ENCODE peak calls at places on chromosomes 1 and 21, in six cellular contexts. Z, O, A, U, L and X are unnamed samples.

GRCh38 chr1:201184734-201185453 is 5.7 kb upstream of the IGFN1 start:
- DNase-seq in U (no peak), O (no peak), Z (no peak), L (peak), A (peak), X (peak)

GRCh38 chr1:214850432-214851010 is 232.0 kb upstream of the KCNK2 start:
- DNase-seq in O (no peak), A (no peak), L (no peak), U (no peak), Z (no peak), X (peak)

GRCh38 chr1:27238032-27238431 is 3.6 kb downstream of the WDTC1 start:
- DNase-seq in U (no peak), L (no peak), O (no peak), Z (no peak), A (no peak), X (no peak)

GRCh38 chr1:177423083-177423482 is 252.3 kb downstream of the BRINP2 start:
- DNase-seq in U (no peak), A (no peak), Z (no peak), L (no peak), O (no peak), X (no peak)

GRCh38 chr1:185699874-185700273 is 34.3 kb upstream of the HMCN1 start:
- DNase-seq in Z (no peak), O (no peak), A (no peak), U (no peak), L (peak), X (no peak)

GRCh38 chr1:83882906-83883305 is 116.0 kb downstream of the TTLL7 start:
- DNase-seq in U (no peak), Z (no peak), A (peak), L (peak), O (no peak), X (peak)

GRCh38 chr1:11729155-11729497 is 6.8 kb upstream of the AGTRAP start:
- DNase-seq in Z (no peak), U (no peak), O (no peak), L (no peak), A (no peak), X (no peak)

GRCh38 chr21:44012474-44013379 is 618 bp downstream of the TRAPPC10 start:
- DNase-seq in U (peak), L (peak), O (peak), A (peak), Z (peak), X (peak)

GRCh38 chr21:15826147-15826780 is 96.5 kb downstream of the USP25 start:
- DNase-seq in Z (no peak), U (no peak), L (peak), O (peak), A (peak), X (peak)

GRCh38 chr1:7535934-7536878 is 234.9 kb upstream of the VAMP3 start:
- DNase-seq in A (no peak), Z (no peak), O (no peak), U (no peak), L (peak), X (peak)

GRCh38 chr1:203268901-203269653 is 36.2 kb upstream of the BTG2 start:
- DNase-seq in L (peak), U (no peak), A (peak), Z (no peak), O (peak), X (peak)

GRCh38 chr1:178119623-178120022 is 25.7 kb downstream of the RASAL2 start:
- DNase-seq in Z (no peak), A (peak), O (no peak), L (no peak), U (no peak), X (no peak)

GRCh38 chr1:7218210-7218832 is 433.1 kb downstream of the CAMTA1 start:
- DNase-seq in L (peak), Z (no peak), U (no peak), O (peak), A (peak), X (peak)

GRCh38 chr1:171566467-171566866 is 55.6 kb upstream of the MYOCOS start:
- DNase-seq in A (no peak), O (no peak), Z (no peak), L (peak), U (no peak), X (no peak)

GRCh38 chr1:41953291-41953690 is 34.6 kb upstream of the HIVEP3 start:
- DNase-seq in U (no peak), O (no peak), Z (no peak), L (no peak), A (no peak), X (no peak)

GRCh38 chr21:29033871-29034270 is 9.4 kb downstream of the USP16 start:
- DNase-seq in A (no peak), O (no peak), Z (no peak), L (no peak), U (no peak), X (no peak)

GRCh38 chr1:27992271-27992670 is 32.5 kb downstream of the XKR8 start:
- DNase-seq in A (no peak), Z (no peak), U (no peak), L (no peak), O (peak), X (no peak)

GRCh38 chr1:65722461-65722860 is 70.2 kb upstream of the PDE4B start:
- DNase-seq in A (no peak), O (no peak), Z (no peak), L (no peak), U (no peak), X (no peak)

GRCh38 chr1:218165687-218166088 is 119.4 kb upstream of the RRP15 start:
- DNase-seq in Z (no peak), L (no peak), A (no peak), O (no peak), U (no peak), X (no peak)

GRCh38 chr1:97050501-97050900 is 328.9 kb downstream of the PTBP2 start:
- DNase-seq in L (no peak), Z (no peak), O (no peak), A (peak), U (no peak), X (no peak)

GRCh38 chr1:92728687-92729086 is 56.2 kb downstream of the EVI5 start:
- DNase-seq in U (no peak), A (peak), L (no peak), O (no peak), Z (no peak), X (peak)

GRCh38 chr1:85578321-85579295 is 2.0 kb upstream of the CCN1 start:
- DNase-seq in A (no peak), O (no peak), Z (no peak), U (no peak), L (no peak), X (peak)

GRCh38 chr1:59560807-59561450 is 253.8 kb upstream of the HOOK1 start:
- DNase-seq in A (no peak), Z (no peak), U (no peak), O (no peak), L (no peak), X (no peak)

GRCh38 chr1:186858923-186859322 is 30.2 kb downstream of the PLA2G4A start:
- DNase-seq in Z (no peak), U (no peak), L (no peak), A (no peak), O (no peak), X (no peak)

GRCh38 chr1:151259351-151259750 is 4.8 kb downstream of the PSMD4 start:
- DNase-seq in O (no peak), Z (no peak), A (no peak), U (no peak), L (no peak), X (no peak)

GRCh38 chr1:29579821-29580425 is 343.6 kb downstream of the PTPRU start:
- DNase-seq in A (no peak), U (no peak), Z (no peak), O (no peak), L (no peak), X (peak)

GRCh38 chr1:109901508-109902145 is 9.0 kb upstream of the CSF1 start:
- DNase-seq in U (no peak), Z (no peak), A (peak), L (no peak), O (no peak), X (peak)

GRCh38 chr1:2416403-2416802 is 4.0 kb upstream of the PEX10 start:
- DNase-seq in Z (no peak), U (no peak), L (no peak), O (peak), A (peak), X (no peak)

GRCh38 chr1:218068241-218068640 is 216.9 kb upstream of the RRP15 start:
- DNase-seq in O (no peak), A (no peak), L (no peak), U (no peak), Z (no peak), X (no peak)

GRCh38 chr1:22500476-22500875 is 48.8 kb downstream of the ZBTB40 start:
- DNase-seq in Z (no peak), L (peak), U (no peak), A (peak), O (no peak), X (peak)

GRCh38 chr1:179253286-179253972 is 24.0 kb upstream of the ABL2 start:
- DNase-seq in O (no peak), A (no peak), Z (no peak), L (no peak), U (no peak), X (no peak)

GRCh38 chr1:9437931-9438330 is 101.3 kb upstream of the SLC25A33 start:
- DNase-seq in A (no peak), U (no peak), Z (no peak), O (no peak), L (no peak), X (no peak)

GRCh38 chr1:67347688-67348472 is 40.2 kb downstream of the IL12RB2 start:
- DNase-seq in A (peak), O (no peak), Z (no peak), U (peak), L (peak), X (peak)

GRCh38 chr1:117166076-117166475 is 44.5 kb upstream of the TRIM45 start:
- DNase-seq in O (no peak), U (no peak), A (no peak), Z (no peak), L (no peak), X (peak)

GRCh38 chr1:15344800-15345710 is 64.6 kb upstream of the EFHD2 start:
- DNase-seq in U (no peak), L (no peak), O (no peak), A (no peak), Z (no peak), X (no peak)

GRCh38 chr21:26804895-26805609 is 40.2 kb downstream of the ADAMTS1 start:
- DNase-seq in L (no peak), Z (no peak), U (no peak), O (no peak), A (no peak), X (no peak)

GRCh38 chr1:25095635-25096200 is 136.6 kb downstream of the SYF2 start:
- DNase-seq in O (no peak), U (no peak), Z (no peak), L (no peak), A (no peak), X (no peak)